ENCODE peak calls at places on chromosomes 7 and 10, in five cellular contexts. Q is cardiac muscle cell, S is body of pancreas, O is lung, P is left ventricle myocardium inferior. W is an unnamed sample.

GRCh38 chr7:977326-978048 is 2.1 kb upstream of the COX19 start:
- DNase-seq in S (peak; percentile 92), O (no peak), P (no peak), Q (no peak), W (no peak)

GRCh38 chr10:64082083-64082482 is 560.9 kb downstream of the REEP3 start:
- DNase-seq in P (no peak), Q (no peak), S (no peak), O (no peak), W (no peak)

GRCh38 chr7:73615886-73616285 is 8.4 kb downstream of the MLXIPL start:
- DNase-seq in P (no peak), Q (no peak), O (no peak), S (no peak), W (no peak)

GRCh38 chr7:16548428-16548827 is 21.8 kb downstream of the LRRC72 start:
- DNase-seq in S (no peak), O (no peak), P (no peak), Q (no peak), W (no peak)

GRCh38 chr7:129454249-129454551 is 20.0 kb downstream of the STRIP2 start:
- DNase-seq in O (no peak), P (no peak), Q (peak; percentile 17), S (no peak), W (no peak)

GRCh38 chr10:971613-972012 is 16.6 kb upstream of the GTPBP4 start:
- DNase-seq in Q (no peak), S (no peak), O (peak; percentile 52), P (no peak), W (no peak)

GRCh38 chr7:1101580-1102431 is 13.9 kb downstream of the GPER1 start:
- DNase-seq in O (no peak), S (peak; percentile 44), Q (no peak), P (no peak), W (no peak)

GRCh38 chr10:12299222-12299973 is 49.9 kb upstream of the CAMK1D start:
- DNase-seq in S (peak; percentile 95), O (peak; percentile 47), Q (no peak), P (no peak), W (no peak)

GRCh38 chr10:95818663-95819062 is 62.7 kb downstream of the ENTPD1 start:
- DNase-seq in S (no peak), O (no peak), Q (no peak), P (no peak), W (peak; percentile 82)

DNA sequence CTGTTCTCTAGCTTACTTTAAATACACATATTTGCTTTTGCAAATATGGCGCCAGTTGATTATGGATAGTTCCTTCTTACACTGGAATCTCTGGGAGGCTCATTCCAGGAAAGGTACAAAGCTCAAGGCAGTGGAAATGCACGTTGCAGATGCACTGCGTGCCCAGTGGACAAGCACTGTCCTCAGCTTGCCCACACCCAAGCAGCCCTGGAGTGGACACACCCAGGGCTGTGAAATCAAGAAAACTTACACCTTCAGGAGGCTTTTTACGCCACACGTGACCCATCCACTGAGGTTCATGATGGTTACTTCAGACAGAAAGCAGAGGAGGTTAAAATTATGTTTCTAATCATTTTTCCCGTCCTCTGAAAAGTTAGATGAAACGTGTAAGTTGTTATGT is 248.5 kb downstream of the VTI1A start:
- DNase-seq in S (no peak), P (no peak), Q (no peak), O (no peak), W (no peak)
- TF ChIP-seq CTCF in S (no peak), P (no peak), Q (no peak), O (no peak), W (no peak)

DNA sequence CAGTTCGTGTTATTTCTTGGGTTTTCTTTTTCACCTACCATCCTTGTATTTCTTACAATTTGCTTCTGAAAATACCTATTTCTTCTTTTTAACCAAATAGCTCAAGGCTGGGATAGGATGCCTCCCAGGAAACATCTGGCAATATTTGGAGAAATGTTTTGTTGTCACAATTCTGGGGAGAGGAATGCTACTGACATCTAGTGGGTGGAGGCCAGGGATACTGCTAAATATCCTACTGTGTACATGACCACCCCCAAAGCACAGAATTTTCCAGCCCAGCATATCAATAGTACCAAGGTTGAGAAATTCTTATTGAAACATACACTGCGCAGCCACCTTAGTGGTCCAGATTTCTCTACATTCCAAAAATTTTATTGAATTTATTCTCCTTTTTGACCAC is 55.5 kb downstream of the CNTNAP2 start:
- DNase-seq in S (no peak), Q (no peak), P (no peak), O (no peak), W (no peak)
- H3K4me3 ChIP-seq in S (no peak overlapping the region), Q (no peak overlapping the region), P (no peak overlapping the region), O (no peak overlapping the region), W (no peak overlapping the region)

DNA sequence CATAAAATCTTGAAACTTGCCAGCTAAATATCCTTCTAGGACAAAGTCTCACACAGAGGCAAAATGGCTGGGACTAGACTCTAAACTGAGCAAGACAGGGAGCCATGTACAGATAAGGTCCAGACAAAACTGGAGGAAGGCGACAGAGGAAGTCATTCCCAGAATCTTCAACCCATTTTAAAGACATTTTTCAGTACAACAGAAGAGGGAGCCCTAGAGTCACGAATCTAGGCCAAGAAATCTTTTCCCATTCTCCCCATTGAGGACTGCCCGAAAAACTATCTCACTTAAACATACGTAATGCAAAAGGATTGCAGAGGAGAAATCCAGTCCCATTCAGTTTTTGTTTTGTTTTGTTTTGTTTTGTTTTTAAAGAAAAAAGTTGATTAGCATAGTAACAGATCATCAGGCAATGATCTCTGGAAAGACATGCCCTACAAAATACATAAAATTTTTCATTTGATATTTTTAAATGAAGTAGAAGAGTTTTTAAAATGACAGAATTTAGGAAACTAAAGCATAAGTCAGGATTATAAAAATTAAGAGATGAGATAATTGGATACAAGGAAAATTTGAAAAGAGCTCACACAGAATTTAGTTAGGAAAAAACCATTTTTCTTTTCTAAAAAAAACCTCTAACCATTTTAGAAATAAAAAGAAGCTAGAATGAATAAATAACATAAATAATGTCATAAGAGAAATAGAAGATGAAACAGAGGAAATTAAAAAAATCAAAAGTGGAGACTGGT is 16.9 kb upstream of the PRF1 start:
- DNase-seq in O (no peak), P (no peak), S (no peak), Q (no peak), W (peak; percentile 26)
- TF ChIP-seq CTCF in O (no peak), P (peak; percentile 41), S (no peak), Q (peak; percentile 40), W (peak; percentile 17)

GRCh38 chr10:62057359-62057758 is 155.9 kb downstream of the ARID5B start:
- DNase-seq in O (no peak), P (no peak), Q (no peak), S (no peak), W (peak; percentile 46)
- H3K4me3 ChIP-seq in O (no peak overlapping the region), P (peak overlapping the region; percentile 68), Q (no peak overlapping the region), S (no peak overlapping the region), W (peak overlapping the region; percentile 75)

GRCh38 chr7:85022064-85022697 is 164.7 kb downstream of the SEMA3D start:
- DNase-seq in O (no peak), Q (no peak), S (no peak), P (no peak), W (no peak)

GRCh38 chr7:85023066-85023687 is 163.7 kb downstream of the SEMA3D start:
- DNase-seq in S (peak; percentile 39), Q (peak; percentile 60), P (no peak), O (no peak), W (peak; percentile 17)

GRCh38 chr7:85019778-85020177 is 167.1 kb downstream of the SEMA3D start:
- DNase-seq in Q (no peak), P (no peak), O (no peak), S (no peak), W (no peak)

GRCh38 chr7:85019176-85019575 is 167.7 kb downstream of the SEMA3D start:
- DNase-seq in S (no peak), O (no peak), P (no peak), Q (no peak), W (no peak)

GRCh38 chr7:85021090-85021704 is 165.7 kb downstream of the SEMA3D start:
- DNase-seq in O (no peak), S (no peak), P (no peak), Q (peak; percentile 29), W (no peak)
- TF ChIP-seq CTCF in O (no peak), S (no peak), P (peak; percentile 61), Q (peak; percentile 60), W (peak; percentile 44)

DNA sequence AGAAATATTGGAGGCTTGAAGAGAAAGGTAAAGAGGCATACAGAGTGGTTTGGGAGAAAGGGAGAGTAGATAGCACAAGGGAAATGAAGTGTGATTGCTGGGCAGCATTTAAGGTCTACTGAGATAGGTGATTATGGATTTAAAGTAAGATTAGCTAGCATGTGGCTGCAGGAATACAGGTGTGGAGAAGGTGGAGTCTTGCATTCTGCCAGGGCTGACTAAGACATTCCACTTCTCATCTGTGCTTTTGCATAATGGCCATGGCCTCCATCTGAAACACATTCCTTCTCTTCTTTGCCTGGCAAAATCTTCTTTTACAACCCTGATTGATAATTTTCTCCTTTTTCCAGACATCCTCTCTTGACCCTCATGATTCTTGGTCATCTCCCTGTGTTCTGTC is 31.6 kb upstream of the PCGF5 start:
- DNase-seq in Q (no peak), S (no peak), P (no peak), O (no peak), W (no peak)
- H3K4me3 ChIP-seq in Q (no peak overlapping the region), S (no peak overlapping the region), P (no peak overlapping the region), O (no peak overlapping the region), W (no peak overlapping the region)

DNA sequence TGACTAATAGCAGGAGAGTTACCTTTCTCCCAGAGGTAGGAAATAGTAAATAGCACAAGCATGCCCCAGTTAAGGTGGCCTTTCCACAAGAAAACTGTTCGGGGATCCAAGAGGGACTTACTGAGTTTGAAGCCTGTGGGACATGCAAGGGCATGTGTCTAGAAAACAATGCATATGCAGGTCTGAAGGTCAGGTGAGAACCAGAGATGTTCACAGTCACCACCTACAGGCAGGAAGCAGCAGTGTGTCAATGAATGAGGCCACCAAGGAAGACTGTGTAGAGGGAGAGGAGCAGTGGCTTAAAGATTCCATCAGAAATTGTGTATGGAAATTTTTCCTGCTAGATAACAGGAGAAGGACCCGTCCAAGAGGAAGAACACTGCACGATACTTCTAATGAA is 66.0 kb downstream of the CALD1 start:
- DNase-seq in S (peak; percentile 24), O (no peak), Q (no peak), P (no peak), W (no peak)
- TF ChIP-seq CTCF in S (no peak), O (no peak), Q (peak; percentile 24), P (peak; percentile 37), W (peak; percentile 29)

W was measured in foreskin fibroblast.